ENCODE peak calls at places on chromosomes 12 and 14, in nine cellular contexts. One of them, this sample, is unnamed.

GRCh38 chr12:84375472-84375871 is 537.1 kb downstream of the SLC6A15 start:
- DNase-seq in Calu3: no peak
- DNase-seq in GDM1: no peak
- DNase-seq in occipital lobe: no peak
- DNase-seq in NCI-H526 treated with DMSO at 0.1 percent for 48 hours: no peak
- DNase-seq in activated naive CD4-positive, alpha-beta T cell: no peak
- DNase-seq in dorsolateral prefrontal cortex: no peak
- DNase-seq in stimulated activated CD4-positive, alpha-beta T cell treated with anti-CD3 and anti-CD28 coated beads, Interleukin-1b, Interleukin-23, amount 100 ng/mL, for 24 hours: no peak
- DNase-seq in NCI-H524: no peak
- DNase-seq in this sample: no peak

GRCh38 chr12:54134395-54134794 is 54.4 kb downstream of the SMUG1 start:
- DNase-seq in activated naive CD4-positive, alpha-beta T cell: no peak
- DNase-seq in stimulated activated CD4-positive, alpha-beta T cell treated with anti-CD3 and anti-CD28 coated beads, Interleukin-1b, Interleukin-23, amount 100 ng/mL, for 24 hours: no peak
- DNase-seq in occipital lobe: no peak
- DNase-seq in GDM1: no peak
- DNase-seq in NCI-H526 treated with DMSO at 0.1 percent for 48 hours: no peak
- DNase-seq in dorsolateral prefrontal cortex: no peak
- DNase-seq in NCI-H524: no peak
- DNase-seq in Calu3: no peak
- DNase-seq in this sample: no peak

GRCh38 chr12:49364989-49365388 is 2.3 kb upstream of the SPATS2 start:
- DNase-seq in stimulated activated CD4-positive, alpha-beta T cell treated with anti-CD3 and anti-CD28 coated beads, Interleukin-1b, Interleukin-23, amount 100 ng/mL, for 24 hours: no peak
- DNase-seq in activated naive CD4-positive, alpha-beta T cell: no peak
- DNase-seq in NCI-H524: no peak
- DNase-seq in Calu3: no peak
- DNase-seq in occipital lobe: no peak
- DNase-seq in dorsolateral prefrontal cortex: no peak
- DNase-seq in GDM1: no peak
- DNase-seq in NCI-H526 treated with DMSO at 0.1 percent for 48 hours: no peak
- DNase-seq in this sample: no peak

GRCh38 chr12:57771271-57771872 is 533 bp downstream of the METTL1 start:
- DNase-seq in NCI-H526 treated with DMSO at 0.1 percent for 48 hours: peak
- DNase-seq in Calu3: peak
- DNase-seq in stimulated activated CD4-positive, alpha-beta T cell treated with anti-CD3 and anti-CD28 coated beads, Interleukin-1b, Interleukin-23, amount 100 ng/mL, for 24 hours: peak
- DNase-seq in occipital lobe: no peak
- DNase-seq in NCI-H524: peak
- DNase-seq in activated naive CD4-positive, alpha-beta T cell: peak
- DNase-seq in dorsolateral prefrontal cortex: peak
- DNase-seq in GDM1: peak
- DNase-seq in this sample: no peak

GRCh38 chr12:87870061-87870460 is 159.1 kb downstream of the C12orf50 start:
- DNase-seq in NCI-H524: no peak
- DNase-seq in dorsolateral prefrontal cortex: no peak
- DNase-seq in GDM1: no peak
- DNase-seq in occipital lobe: no peak
- DNase-seq in activated naive CD4-positive, alpha-beta T cell: no peak
- DNase-seq in NCI-H526 treated with DMSO at 0.1 percent for 48 hours: no peak
- DNase-seq in Calu3: no peak
- DNase-seq in stimulated activated CD4-positive, alpha-beta T cell treated with anti-CD3 and anti-CD28 coated beads, Interleukin-1b, Interleukin-23, amount 100 ng/mL, for 24 hours: no peak
- DNase-seq in this sample: no peak

GRCh38 chr12:57221169-57221917 is 4.7 kb downstream of the NXPH4 start:
- DNase-seq in Calu3: no peak
- DNase-seq in GDM1: no peak
- DNase-seq in NCI-H526 treated with DMSO at 0.1 percent for 48 hours: no peak
- DNase-seq in dorsolateral prefrontal cortex: no peak
- DNase-seq in activated naive CD4-positive, alpha-beta T cell: no peak
- DNase-seq in stimulated activated CD4-positive, alpha-beta T cell treated with anti-CD3 and anti-CD28 coated beads, Interleukin-1b, Interleukin-23, amount 100 ng/mL, for 24 hours: no peak
- DNase-seq in occipital lobe: no peak
- DNase-seq in NCI-H524: no peak
- DNase-seq in this sample: no peak

GRCh38 chr12:72444566-72444965 is 172.4 kb downstream of the TRHDE start:
- DNase-seq in occipital lobe: no peak
- DNase-seq in GDM1: no peak
- DNase-seq in NCI-H524: no peak
- DNase-seq in activated naive CD4-positive, alpha-beta T cell: no peak
- DNase-seq in dorsolateral prefrontal cortex: no peak
- DNase-seq in NCI-H526 treated with DMSO at 0.1 percent for 48 hours: no peak
- DNase-seq in stimulated activated CD4-positive, alpha-beta T cell treated with anti-CD3 and anti-CD28 coated beads, Interleukin-1b, Interleukin-23, amount 100 ng/mL, for 24 hours: no peak
- DNase-seq in Calu3: no peak
- DNase-seq in this sample: no peak

GRCh38 chr14:96949594-96949993 is 152.4 kb downstream of the VRK1 start:
- DNase-seq in activated naive CD4-positive, alpha-beta T cell: no peak
- DNase-seq in dorsolateral prefrontal cortex: no peak
- DNase-seq in occipital lobe: no peak
- DNase-seq in Calu3: no peak
- DNase-seq in GDM1: no peak
- DNase-seq in NCI-H524: no peak
- DNase-seq in stimulated activated CD4-positive, alpha-beta T cell treated with anti-CD3 and anti-CD28 coated beads, Interleukin-1b, Interleukin-23, amount 100 ng/mL, for 24 hours: no peak
- DNase-seq in NCI-H526 treated with DMSO at 0.1 percent for 48 hours: no peak
- DNase-seq in this sample: no peak

GRCh38 chr12:108731105-108731865 is at the start of gene CORO1C:
- DNase-seq in NCI-H526 treated with DMSO at 0.1 percent for 48 hours: peak
- DNase-seq in dorsolateral prefrontal cortex: peak
- DNase-seq in activated naive CD4-positive, alpha-beta T cell: peak
- DNase-seq in stimulated activated CD4-positive, alpha-beta T cell treated with anti-CD3 and anti-CD28 coated beads, Interleukin-1b, Interleukin-23, amount 100 ng/mL, for 24 hours: peak
- DNase-seq in NCI-H524: peak
- DNase-seq in occipital lobe: peak
- DNase-seq in GDM1: peak
- DNase-seq in Calu3: peak
- DNase-seq in this sample: no peak

GRCh38 chr12:132121283-132121682 is 22.8 kb downstream of the DDX51 start:
- DNase-seq in NCI-H524: no peak
- DNase-seq in dorsolateral prefrontal cortex: no peak
- DNase-seq in occipital lobe: no peak
- DNase-seq in stimulated activated CD4-positive, alpha-beta T cell treated with anti-CD3 and anti-CD28 coated beads, Interleukin-1b, Interleukin-23, amount 100 ng/mL, for 24 hours: no peak
- DNase-seq in GDM1: no peak
- DNase-seq in NCI-H526 treated with DMSO at 0.1 percent for 48 hours: peak
- DNase-seq in activated naive CD4-positive, alpha-beta T cell: no peak
- DNase-seq in Calu3: no peak
- DNase-seq in this sample: no peak

GRCh38 chr12:63802012-63802608 is 22.4 kb downstream of the RXYLT1 start:
- DNase-seq in GDM1: no peak
- DNase-seq in activated naive CD4-positive, alpha-beta T cell: no peak
- DNase-seq in NCI-H526 treated with DMSO at 0.1 percent for 48 hours: peak
- DNase-seq in dorsolateral prefrontal cortex: no peak
- DNase-seq in stimulated activated CD4-positive, alpha-beta T cell treated with anti-CD3 and anti-CD28 coated beads, Interleukin-1b, Interleukin-23, amount 100 ng/mL, for 24 hours: no peak
- DNase-seq in occipital lobe: no peak
- DNase-seq in Calu3: no peak
- DNase-seq in NCI-H524: peak
- DNase-seq in this sample: no peak

GRCh38 chr12:50314629-50315312 is 31.5 kb upstream of the LIMA1 start:
- DNase-seq in occipital lobe: no peak
- DNase-seq in activated naive CD4-positive, alpha-beta T cell: no peak
- DNase-seq in GDM1: no peak
- DNase-seq in NCI-H526 treated with DMSO at 0.1 percent for 48 hours: peak
- DNase-seq in dorsolateral prefrontal cortex: no peak
- DNase-seq in NCI-H524: peak
- DNase-seq in stimulated activated CD4-positive, alpha-beta T cell treated with anti-CD3 and anti-CD28 coated beads, Interleukin-1b, Interleukin-23, amount 100 ng/mL, for 24 hours: no peak
- DNase-seq in Calu3: peak
- DNase-seq in this sample: peak